ENCODE peak calls at places on chromosomes 16 and 17, in seven cellular contexts. G, U, S, X, A, E and C are unnamed samples.

GRCh38 chr17:21525464-21526130 is 149.4 kb downstream of the KCNJ12 start:
- DNase-seq in G (no peak), U (peak; percentile 10), S (no peak), X (no peak), A (no peak), E (no peak), C (no peak)

GRCh38 chr16:520847-521246 is 6.7 kb upstream of the CAPN15 start:
- DNase-seq in G (no peak), U (no peak), S (no peak), X (no peak), A (no peak), E (no peak), C (no peak)

GRCh38 chr16:50458694-50459271 is 89.4 kb upstream of the NKD1 start:
- DNase-seq in G (no peak), U (no peak), S (no peak), X (no peak), A (no peak), E (no peak), C (peak; percentile 61)

GRCh38 chr16:47779201-47780016 is 318.3 kb downstream of the PHKB start:
- DNase-seq in G (peak; percentile 28), U (peak; percentile 44), S (peak; percentile 4), X (no peak), A (peak; percentile 22), E (no peak), C (no peak)

GRCh38 chr17:17661834-17662233 is 19.4 kb upstream of the RAI1 start:
- DNase-seq in G (no peak), U (no peak), S (peak; percentile 56), X (no peak), A (no peak), E (no peak), C (no peak)

GRCh38 chr16:2465653-2466415 is 5.3 kb upstream of the NTN3 start:
- DNase-seq in G (no peak), U (peak; percentile 63), S (peak; percentile 56), X (no peak), A (no peak), E (peak; percentile 78), C (peak; percentile 66)

GRCh38 chr16:55077231-55077630 is 146.6 kb downstream of the IRX5 start:
- DNase-seq in G (no peak), U (no peak), S (no peak), X (no peak), A (no peak), E (no peak), C (no peak)

GRCh38 chr17:52378860-52379259 is 220.3 kb upstream of the CA10 start:
- DNase-seq in G (no peak), U (no peak), S (no peak), X (no peak), A (no peak), E (no peak), C (no peak)

GRCh38 chr17:22506231-22506630 is 813.9 kb downstream of the KCNJ18 start:
- DNase-seq in G (no peak), U (no peak), S (no peak), X (no peak), A (no peak), E (no peak), C (no peak)

GRCh38 chr16:81413245-81413990 is 31.2 kb upstream of the CMIP start:
- DNase-seq in G (no peak), U (no peak), S (no peak), X (no peak), A (no peak), E (no peak), C (no peak)

GRCh38 chr16:69812213-69813014 is 50.3 kb downstream of the WWP2 start:
- DNase-seq in G (no peak), U (no peak), S (no peak), X (no peak), A (no peak), E (no peak), C (no peak)

GRCh38 chr16:85563515-85564276 is 49.4 kb upstream of the GSE1 start:
- DNase-seq in G (peak; percentile 37), U (peak; percentile 49), S (no peak), X (no peak), A (peak; percentile 82), E (no peak), C (no peak)

GRCh38 chr16:57694556-57695377 is at the start of gene DRC7:
- DNase-seq in G (peak; percentile 13), U (peak; percentile 64), S (peak; percentile 92), X (peak; percentile 68), A (peak; percentile 50), E (no peak), C (peak; percentile 78)

GRCh38 chr16:76277099-76278030 is at the start of gene CNTNAP4:
- DNase-seq in G (no peak), U (peak; percentile 73), S (peak; percentile 18), X (no peak), A (no peak), E (no peak), C (peak; percentile 50)

GRCh38 chr17:74241434-74241833 is 28.1 kb downstream of the TTYH2 start:
- DNase-seq in G (no peak), U (no peak), S (no peak), X (no peak), A (no peak), E (no peak), C (no peak)

GRCh38 chr17:19867094-19867653 is 562 bp downstream of the ULK2 start:
- DNase-seq in G (peak; percentile 54), U (peak; percentile 75), S (peak; percentile 85), X (peak; percentile 54), A (peak; percentile 71), E (no peak), C (peak; percentile 91)

GRCh38 chr16:15704545-15704987 is 54.5 kb downstream of the NDE1 start:
- DNase-seq in G (peak; percentile 69), U (peak; percentile 92), S (peak; percentile 77), X (peak; percentile 69), A (peak; percentile 76), E (peak; percentile 75), C (peak; percentile 76)

GRCh38 chr17:80805032-80805751 is 186.4 kb upstream of the CHMP6 start:
- DNase-seq in G (peak; percentile 74), U (no peak), S (peak; percentile 40), X (no peak), A (no peak), E (no peak), C (peak; percentile 33)

DNA sequence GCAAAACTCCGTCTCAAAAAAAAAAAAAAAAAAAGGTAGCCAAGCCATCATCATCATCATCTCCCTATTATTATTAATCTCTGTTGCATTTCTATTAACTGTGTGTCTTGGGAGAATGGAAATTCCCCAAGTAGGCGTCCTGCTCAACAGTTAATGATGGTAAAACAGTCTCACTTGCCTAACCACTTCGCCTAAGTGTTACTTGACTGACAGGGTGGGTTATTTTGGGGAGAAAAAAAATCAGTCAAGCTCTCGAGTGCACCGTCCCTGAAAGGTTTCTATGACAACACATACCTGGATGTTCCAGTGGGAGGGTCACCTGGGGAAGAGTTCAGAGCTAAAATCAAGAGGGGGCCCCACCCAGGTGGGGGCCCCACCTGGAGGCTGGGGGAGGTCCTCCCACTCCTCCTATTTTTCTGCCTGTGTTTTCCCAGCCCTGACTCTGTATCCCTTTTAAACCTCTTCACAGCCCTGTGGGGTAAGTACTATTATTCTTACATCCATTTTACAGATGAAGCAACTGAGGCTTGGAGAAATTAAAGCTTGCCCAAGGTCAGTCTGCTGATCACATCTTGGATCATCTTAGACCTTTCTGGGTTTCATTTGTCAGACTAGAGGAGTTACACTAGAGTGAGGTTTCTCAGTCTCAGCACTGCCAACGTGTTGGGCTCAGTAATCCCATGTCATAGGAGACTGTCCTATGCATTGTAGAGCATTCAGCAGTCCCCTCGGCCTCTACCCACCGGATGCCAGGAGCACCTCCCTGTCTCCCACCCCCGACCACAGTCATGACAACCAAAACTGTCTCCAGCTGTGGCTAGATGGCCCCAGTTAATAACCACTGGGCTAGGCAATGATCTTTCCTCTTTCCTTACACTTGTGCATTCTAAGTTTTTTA is 11.0 kb upstream of the ABAT start:
- DNase-seq in G (no peak), U (no peak), S (no peak), X (no peak), A (no peak), E (no peak), C (no peak)
- H2AK5ac ChIP-seq in G (no peak overlapping the region), U (no peak overlapping the region), S (no peak overlapping the region), X (no peak overlapping the region), A (no peak overlapping the region), E (no peak overlapping the region), C (no peak overlapping the region)

DNA sequence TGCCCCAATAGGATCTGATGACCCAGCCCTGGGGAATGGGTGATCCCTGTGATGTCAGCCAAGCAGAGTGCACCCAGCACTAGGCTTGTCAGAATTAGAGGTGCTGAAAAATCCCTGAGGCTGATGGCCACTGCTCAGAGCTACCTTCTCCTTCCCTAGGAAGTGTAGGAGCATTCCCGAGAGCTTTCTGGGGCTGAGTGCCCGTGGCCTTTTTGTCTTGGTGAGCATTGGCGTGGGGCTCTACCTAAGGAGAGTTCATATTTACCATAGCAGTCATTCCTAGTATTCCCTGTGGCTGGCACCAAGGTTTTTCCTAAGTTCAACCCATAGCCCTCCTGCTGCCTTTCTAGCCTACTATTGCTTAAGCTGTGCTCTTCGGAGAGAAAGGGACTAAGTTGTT is 22.6 kb upstream of the ARHGAP23 start:
- DNase-seq in G (no peak), U (no peak), S (no peak), X (no peak), A (no peak), E (no peak), C (peak; percentile 27)
- H4K8ac ChIP-seq in G (no peak overlapping the region), U (no peak overlapping the region), S (no peak overlapping the region), X (no peak overlapping the region), A (no peak overlapping the region), E (no peak overlapping the region), C (no peak overlapping the region)

DNA sequence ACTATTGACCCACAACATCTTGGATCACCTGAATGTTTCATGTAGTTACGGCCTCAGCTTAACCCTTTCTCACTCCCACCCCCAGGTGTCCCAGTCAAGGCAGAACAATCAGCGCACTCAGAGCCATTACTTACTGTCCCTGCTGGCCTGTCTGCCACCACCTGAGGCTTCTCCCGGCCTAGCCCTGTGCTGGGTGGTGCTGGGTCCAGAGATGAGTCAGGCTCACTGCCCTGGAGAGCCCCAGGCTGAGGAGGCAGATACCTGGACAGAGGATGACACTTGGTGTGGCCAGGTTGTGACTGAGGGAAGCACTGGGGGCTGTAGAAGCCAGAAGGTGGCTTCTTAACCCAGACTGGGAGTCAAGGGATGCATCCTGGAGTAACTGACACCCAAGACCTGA is 4.0 kb upstream of the SLC5A2 start:
- DNase-seq in G (no peak), U (no peak), S (no peak), X (no peak), A (no peak), E (peak; percentile 57), C (no peak)
- H3K27me3 ChIP-seq in G (no peaks in the 10 kb centered on the region), U (peaks cover 44% of the 10 kb centered on the region), S (peaks cover 3% of the 10 kb centered on the region), X (no peaks in the 10 kb centered on the region), A (no peaks in the 10 kb centered on the region), E (peaks cover 12% of the 10 kb centered on the region), C (peaks cover 1% of the 10 kb centered on the region)

GRCh38 chr17:42171831-42172230 is 9.1 kb downstream of the KCNH4 start:
- DNase-seq in G (no peak), U (no peak), S (peak; percentile 58), X (no peak), A (no peak), E (no peak), C (peak; percentile 78)

GRCh38 chr17:42165751-42166150 is 11.0 kb upstream of the RAB5C start:
- DNase-seq in G (no peak), U (no peak), S (no peak), X (no peak), A (no peak), E (peak; percentile 66), C (no peak)

GRCh38 chr17:42167807-42168206 is 13.0 kb upstream of the RAB5C start:
- DNase-seq in G (no peak), U (no peak), S (no peak), X (no peak), A (no peak), E (no peak), C (no peak)

GRCh38 chr17:42166196-42166763 is 11.5 kb upstream of the RAB5C start:
- DNase-seq in G (no peak), U (no peak), S (no peak), X (no peak), A (no peak), E (peak; percentile 96), C (no peak)

GRCh38 chr17:42169351-42169750 is 11.6 kb downstream of the KCNH4 start:
- DNase-seq in G (no peak), U (no peak), S (no peak), X (no peak), A (no peak), E (no peak), C (no peak)
- H2AK5ac ChIP-seq in G (no peak overlapping the region), U (no peak overlapping the region), S (no peak overlapping the region), X (peak overlapping the region; percentile 79), A (no peak overlapping the region), E (no peak overlapping the region), C (no peak overlapping the region)